ENCODE peak calls at places on chromosomes 16 and 17, in six cellular contexts. P, Q, T, W, V and L are unnamed samples.

GRCh38 chr17:12815642-12816141 is 26.4 kb downstream of the ARHGAP44 start:
- DNase-seq in W (no peak), Q (no peak), V (no peak), T (no peak), P (no peak), L (no peak)

GRCh38 chr17:11412653-11413052 is 171.6 kb downstream of the SHISA6 start:
- DNase-seq in T (no peak), V (no peak), P (peak; percentile 80), Q (no peak), W (no peak), L (peak; percentile 3)

GRCh38 chr17:58997756-58998553 is 108.7 kb downstream of the TRIM37 start:
- DNase-seq in W (no peak), T (no peak), V (no peak), P (no peak), Q (no peak), L (no peak)

GRCh38 chr16:71854369-71854948 is 8.7 kb downstream of the ATXN1L start:
- DNase-seq in T (no peak), Q (no peak), V (no peak), W (no peak), P (no peak), L (no peak)

GRCh38 chr16:67666032-67666537 is 465 bp downstream of the ENKD1 start:
- DNase-seq in V (peak; percentile 87), W (no peak), Q (no peak), P (no peak), T (peak; percentile 79), L (no peak)

GRCh38 chr17:82791532-82791931 is 39.7 kb downstream of the TBCD start:
- DNase-seq in T (no peak), V (no peak), P (no peak), W (no peak), Q (no peak), L (no peak)

GRCh38 chr17:58525239-58525638 is 10.8 kb upstream of the MTMR4 start:
- DNase-seq in T (no peak), Q (peak; percentile 41), V (peak; percentile 91), P (no peak), W (no peak), L (no peak)

GRCh38 chr17:27497696-27498095 is 41.4 kb downstream of the KSR1 start:
- DNase-seq in W (no peak), T (no peak), P (no peak), V (peak; percentile 69), Q (no peak), L (no peak)

GRCh38 chr17:80469667-80470066 is 6.7 kb downstream of the NPTX1 start:
- DNase-seq in Q (no peak), T (no peak), W (no peak), P (no peak), V (no peak), L (no peak)

GRCh38 chr17:28317965-28318758 is 838 bp upstream of the TMEM97 start:
- DNase-seq in P (no peak), Q (no peak), T (peak; percentile 64), W (no peak), V (no peak), L (no peak)

GRCh38 chr16:86059253-86060171 is 160.6 kb downstream of the IRF8 start:
- DNase-seq in Q (peak; percentile 76), T (no peak), P (peak; percentile 49), V (peak; percentile 95), W (no peak), L (no peak)

GRCh38 chr16:12951392-12951791 is 50.0 kb downstream of the SHISA9 start:
- DNase-seq in V (no peak), W (no peak), T (no peak), P (no peak), Q (no peak), L (no peak)

GRCh38 chr16:10616395-10616743 is 36.0 kb upstream of the EMP2 start:
- DNase-seq in P (no peak), V (no peak), T (peak; percentile 14), W (peak; percentile 39), Q (no peak), L (no peak)

GRCh38 chr16:67470314-67470713 is 10.6 kb downstream of the ATP6V0D1 start:
- DNase-seq in V (peak; percentile 92), P (peak; percentile 32), W (no peak), T (no peak), Q (peak; percentile 52), L (no peak)

GRCh38 chr16:88292007-88292940 is 90.5 kb upstream of the ZNF469 start:
- DNase-seq in Q (no peak), W (no peak), P (no peak), V (peak; percentile 37), T (no peak), L (no peak)

GRCh38 chr16:10539793-10540192 is 40.6 kb downstream of the EMP2 start:
- DNase-seq in T (no peak), Q (no peak), W (no peak), P (no peak), V (no peak), L (no peak)

GRCh38 chr16:3456374-3456773 is 12.9 kb downstream of the NAA60 start:
- DNase-seq in T (no peak), V (no peak), P (no peak), Q (peak; percentile 40), W (no peak), L (no peak)

GRCh38 chr17:79905832-79906231 is 66.6 kb upstream of the CBX4 start:
- DNase-seq in Q (no peak), P (no peak), V (no peak), T (no peak), W (peak; percentile 54), L (no peak)

GRCh38 chr17:3763777-3764170 is 37.2 kb downstream of the ITGAE start:
- DNase-seq in Q (no peak), P (no peak), W (no peak), T (no peak), V (peak; percentile 32), L (no peak)

GRCh38 chr17:83193336-83194188 is 114.2 kb downstream of the METRNL start:
- DNase-seq in T (no peak), Q (peak; percentile 9), W (peak; percentile 87), P (no peak), V (peak; percentile 81), L (no peak)

DNA sequence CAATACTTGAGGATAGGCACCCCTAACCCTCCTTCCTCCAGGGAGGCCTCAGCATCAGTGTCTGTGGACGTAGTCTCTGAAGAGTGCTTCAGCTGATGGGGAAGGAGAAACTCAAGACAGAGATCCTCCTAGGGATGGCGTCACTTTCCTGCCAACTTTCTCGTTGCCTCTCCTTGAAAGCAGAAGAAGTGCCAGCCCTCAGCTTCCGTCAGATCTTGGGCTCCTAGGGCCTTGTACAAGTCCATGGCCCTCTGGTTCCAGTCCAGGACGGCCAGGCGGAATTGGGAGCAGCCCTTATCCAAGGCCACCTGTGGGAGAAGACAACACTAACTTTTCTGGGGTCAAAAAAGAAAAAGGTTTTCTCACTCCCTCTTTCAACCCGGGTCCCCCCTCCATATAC is 1.3 kb downstream of the SAT2 start:
- DNase-seq in Q (no peak), P (no peak), T (no peak), V (no peak), W (no peak), L (no peak)
- H3K4me3 ChIP-seq in Q (peak overlapping the region; percentile 82), P (no peak overlapping the region), T (peak overlapping the region; percentile 92), V (peak overlapping the region; percentile 93), W (no peak overlapping the region), L (no peak overlapping the region)

DNA sequence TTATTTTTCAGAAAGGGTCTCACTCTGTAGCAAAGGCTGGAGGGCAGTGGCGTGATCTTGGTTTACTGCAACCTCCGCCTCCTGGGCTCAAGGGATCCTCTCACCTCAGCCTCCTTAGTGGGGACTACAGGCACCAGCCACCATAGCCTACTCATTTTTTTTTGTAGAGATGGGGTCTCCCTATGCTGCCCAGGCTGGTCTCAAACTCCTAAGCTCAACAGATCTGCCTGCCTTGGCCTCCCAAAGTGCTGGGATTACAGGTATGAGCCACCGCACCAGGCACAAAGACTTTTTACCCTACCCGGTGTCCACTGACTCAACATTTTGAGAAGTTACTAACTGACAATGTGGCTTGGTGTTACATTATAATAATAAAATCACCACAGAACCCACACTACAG is 7.2 kb downstream of the GRB2 start:
- DNase-seq in V (no peak), Q (no peak), W (no peak), P (no peak), T (no peak), L (no peak)
- H3K4me1 ChIP-seq in V (peaks cover 14% of the 10 kb centered on the region), Q (peaks cover 25% of the 10 kb centered on the region), W (peaks cover 15% of the 10 kb centered on the region), P (peaks cover 10% of the 10 kb centered on the region), T (peaks cover 12% of the 10 kb centered on the region), L (no peaks in the 10 kb centered on the region)

GRCh38 chr16:24736758-24737157 is 7.3 kb downstream of the TNRC6A start:
- DNase-seq in P (no peak), T (no peak), V (no peak), Q (no peak), W (peak; percentile 42), L (no peak)
- H3K27ac ChIP-seq in P (no peak overlapping the region), T (no peak overlapping the region), V (peak overlapping the region; percentile 71), Q (peak overlapping the region; percentile 80), W (peak overlapping the region; percentile 79), L (peak overlapping the region; percentile 17)

GRCh38 chr17:19876524-19877161 is 8.9 kb upstream of the ULK2 start:
- DNase-seq in W (no peak), V (peak; percentile 79), P (peak; percentile 26), Q (peak; percentile 37), T (no peak), L (no peak)
- H3K4me3 ChIP-seq in W (no peak overlapping the region), V (no peak overlapping the region), P (no peak overlapping the region), Q (no peak overlapping the region), T (no peak overlapping the region), L (no peak overlapping the region)

DNA sequence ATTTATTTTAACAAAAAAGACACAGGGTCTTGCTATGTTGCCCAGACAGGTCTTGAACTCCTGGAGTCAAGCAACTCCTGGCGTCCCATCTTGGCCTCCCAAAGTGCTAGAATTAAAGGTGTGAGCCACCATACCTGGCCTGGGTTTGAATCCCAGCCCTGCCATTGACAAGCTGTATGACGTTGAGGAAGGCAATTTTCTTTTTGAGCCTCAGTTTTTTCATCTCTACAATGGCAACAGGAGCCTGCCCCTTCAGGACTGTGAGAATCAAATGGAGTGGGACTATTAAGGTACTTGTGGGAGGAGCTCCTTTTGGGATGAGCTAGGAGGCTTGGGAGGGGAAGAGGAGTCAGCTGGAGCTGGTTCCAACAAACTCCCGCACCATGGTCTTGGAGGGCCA is 6.2 kb downstream of the RARA start:
- DNase-seq in T (no peak), W (no peak), Q (no peak), P (no peak), V (no peak), L (no peak)
- H3K4me1 ChIP-seq in T (peaks cover 44% of the 10 kb centered on the region), W (peaks cover 88% of the 10 kb centered on the region), Q (peaks cover 76% of the 10 kb centered on the region), P (peaks cover 34% of the 10 kb centered on the region), V (peaks cover 69% of the 10 kb centered on the region), L (peaks cover 19% of the 10 kb centered on the region)

GRCh38 chr16:64841071-64841470 is 280.8 kb downstream of the CDH11 start:
- DNase-seq in V (no peak), P (no peak), Q (no peak), W (no peak), T (no peak), L (no peak)

GRCh38 chr16:64841482-64841881 is 280.4 kb downstream of the CDH11 start:
- DNase-seq in P (no peak), Q (no peak), T (no peak), V (no peak), W (no peak), L (no peak)

DNA sequence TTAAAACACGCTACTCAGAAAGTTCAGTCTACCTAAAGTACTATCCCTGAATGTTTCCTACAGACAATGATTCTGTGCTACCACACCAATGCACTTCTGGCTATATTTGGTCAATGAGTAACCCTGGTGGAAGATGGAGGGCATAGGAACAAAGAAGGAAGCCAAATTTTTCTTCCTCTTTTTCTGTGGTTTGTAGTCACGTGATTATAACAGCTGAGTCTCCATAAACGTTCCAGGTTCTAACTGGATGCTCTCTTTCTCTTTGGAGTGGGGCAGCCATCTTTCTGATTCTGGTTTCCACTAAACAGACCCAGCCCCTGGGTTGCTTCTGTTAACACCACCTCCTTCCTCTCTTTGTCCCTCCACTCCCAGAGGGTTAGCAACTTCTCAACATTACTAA is 274.9 kb downstream of the CDH11 start:
- DNase-seq in W (no peak), P (no peak), Q (no peak), T (no peak), V (no peak), L (no peak)
- H3K27ac ChIP-seq in W (no peak overlapping the region), P (no peak overlapping the region), Q (no peak overlapping the region), T (no peak overlapping the region), V (no peak overlapping the region), L (no peak overlapping the region)